ENCODE peak calls at places on chromosomes 13 and 19, in ten cellular contexts. H, I, O, L, T, B, Y, J, M and R are unnamed samples. For H3K27me3, the result is how much of the 10 kb centered on the place peaks cover.

GRCh38 chr19:9808855-9809646 is 9.8 kb downstream of the FBXL12 start:
- DNase-seq in H (no peak), I (no peak), O (no peak), L (no peak), T (no peak), B (no peak), Y (no peak), J (no peak), M (no peak), R (no peak)

GRCh38 chr19:31534786-31535185 is 185.6 kb upstream of the TSHZ3 start:
- DNase-seq in H (no peak), I (no peak), O (no peak), L (no peak), T (no peak), B (no peak), Y (no peak), J (peak), M (peak), R (peak)

GRCh38 chr19:17097593-17098126 is 22.1 kb downstream of the MYO9B start:
- DNase-seq in H (no peak), I (no peak), O (no peak), L (no peak), T (peak), B (no peak), Y (no peak), J (no peak), M (no peak), R (no peak)

GRCh38 chr13:43686557-43686956 is 100.2 kb downstream of the ENOX1 start:
- DNase-seq in H (no peak), I (peak), O (peak), L (no peak), T (no peak), B (no peak), Y (no peak), J (no peak), M (no peak), R (peak)

GRCh38 chr13:36526897-36527296 is 94.6 kb downstream of the CCNA1 start:
- DNase-seq in H (no peak), I (no peak), O (no peak), L (no peak), T (no peak), B (no peak), Y (no peak), J (peak), M (no peak), R (no peak)

GRCh38 chr13:62537593-62537992 is 1121.9 kb upstream of the PCDH20 start:
- DNase-seq in H (no peak), I (no peak), O (no peak), L (no peak), T (no peak), B (no peak), Y (no peak), J (no peak), M (no peak), R (no peak)

GRCh38 chr19:51637362-51637978 is 7.3 kb upstream of the SIGLEC5 start:
- DNase-seq in H (no peak), I (no peak), O (no peak), L (no peak), T (no peak), B (no peak), Y (no peak), J (no peak), M (no peak), R (no peak)

GRCh38 chr19:51002542-51003311 is 1.3 kb upstream of the KLK8 start:
- DNase-seq in H (peak), I (peak), O (no peak), L (peak), T (peak), B (peak), Y (no peak), J (no peak), M (peak), R (no peak)

GRCh38 chr13:109211616-109212015 is 574.8 kb downstream of the IRS2 start:
- DNase-seq in H (no peak), I (no peak), O (no peak), L (no peak), T (no peak), B (peak), Y (no peak), J (no peak), M (no peak), R (no peak)

GRCh38 chr13:79988573-79988972 is 352.4 kb downstream of the SPRY2 start:
- DNase-seq in H (no peak), I (no peak), O (no peak), L (no peak), T (no peak), B (no peak), Y (peak), J (no peak), M (no peak), R (no peak)

GRCh38 chr13:112573710-112574109 is 14.2 kb downstream of the TUBGCP3 start:
- DNase-seq in H (no peak), I (no peak), O (no peak), L (no peak), T (no peak), B (no peak), Y (no peak), J (peak), M (no peak), R (no peak)

GRCh38 chr13:93226623-93227279 is at the start of gene GPC6:
- DNase-seq in H (peak), I (peak), O (no peak), L (peak), T (peak), B (no peak), Y (no peak), J (no peak), M (peak), R (no peak)

GRCh38 chr19:29680447-29680846 is 15.2 kb downstream of the PLEKHF1 start:
- DNase-seq in H (no peak), I (no peak), O (no peak), L (no peak), T (no peak), B (no peak), Y (peak), J (no peak), M (peak), R (peak)

GRCh38 chr13:47611664-47612288 is 389.3 kb downstream of the SUCLA2 start:
- DNase-seq in H (no peak), I (no peak), O (no peak), L (no peak), T (no peak), B (no peak), Y (no peak), J (no peak), M (no peak), R (no peak)
- TF ChIP-seq CTCF in H (no peak), I (no peak), O (no peak), L (no peak), T (no peak), B (no peak), Y (no peak), J (no peak), M (no peak), R (no peak)

DNA sequence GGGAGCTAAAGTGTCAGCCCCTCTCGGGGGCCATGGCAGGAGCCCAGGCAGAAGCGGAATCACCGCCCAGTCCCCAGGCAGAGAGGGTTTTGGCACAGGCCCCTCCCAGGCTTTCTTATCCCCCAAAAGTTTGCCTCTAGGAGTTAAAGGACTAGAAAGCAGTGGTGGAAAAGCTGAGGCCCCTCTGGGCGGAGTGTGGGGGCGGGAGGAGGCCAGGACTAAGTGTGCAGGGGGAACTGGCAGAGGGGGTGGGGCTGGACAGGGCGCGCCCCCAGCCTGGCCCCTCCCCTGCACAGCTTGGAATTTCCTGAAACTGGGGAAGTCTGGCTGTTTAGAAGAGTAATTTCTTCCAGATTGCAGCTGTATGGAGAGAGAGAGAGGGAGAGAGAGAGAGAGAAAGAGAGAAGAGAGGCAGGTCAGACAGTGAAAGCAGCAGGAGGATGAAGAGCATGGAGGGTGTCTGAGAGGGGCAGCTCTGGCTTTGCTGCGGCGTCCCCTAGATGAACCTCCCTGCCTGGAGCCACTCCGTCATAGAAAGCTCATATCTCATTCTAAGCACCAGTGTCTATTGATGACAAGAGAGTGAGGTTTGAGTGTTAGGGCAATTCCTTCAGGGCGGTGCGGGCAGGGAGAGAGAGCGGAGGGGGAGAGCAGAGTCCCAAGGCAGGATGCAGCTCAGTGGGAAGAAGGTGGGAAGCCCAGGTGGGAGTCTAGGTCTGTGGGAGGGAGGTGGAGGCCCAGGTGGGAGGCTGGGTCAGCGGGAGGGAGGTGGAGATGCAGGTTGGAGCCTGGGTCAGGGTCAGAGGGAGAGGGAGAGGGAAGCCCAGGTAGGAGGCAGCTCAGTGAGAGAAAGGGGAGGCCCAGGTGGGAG is at the start of gene CDC42EP5:
- DNase-seq in H (peak), I (peak), O (peak), L (peak), T (peak), B (no peak), Y (peak), J (peak), M (peak), R (peak)
- TF ChIP-seq POLR2A in H (peak), I (peak), O (peak), L (peak), T (no peak), B (no peak), Y (no peak), J (no peak), M (peak), R (no peak)

DNA sequence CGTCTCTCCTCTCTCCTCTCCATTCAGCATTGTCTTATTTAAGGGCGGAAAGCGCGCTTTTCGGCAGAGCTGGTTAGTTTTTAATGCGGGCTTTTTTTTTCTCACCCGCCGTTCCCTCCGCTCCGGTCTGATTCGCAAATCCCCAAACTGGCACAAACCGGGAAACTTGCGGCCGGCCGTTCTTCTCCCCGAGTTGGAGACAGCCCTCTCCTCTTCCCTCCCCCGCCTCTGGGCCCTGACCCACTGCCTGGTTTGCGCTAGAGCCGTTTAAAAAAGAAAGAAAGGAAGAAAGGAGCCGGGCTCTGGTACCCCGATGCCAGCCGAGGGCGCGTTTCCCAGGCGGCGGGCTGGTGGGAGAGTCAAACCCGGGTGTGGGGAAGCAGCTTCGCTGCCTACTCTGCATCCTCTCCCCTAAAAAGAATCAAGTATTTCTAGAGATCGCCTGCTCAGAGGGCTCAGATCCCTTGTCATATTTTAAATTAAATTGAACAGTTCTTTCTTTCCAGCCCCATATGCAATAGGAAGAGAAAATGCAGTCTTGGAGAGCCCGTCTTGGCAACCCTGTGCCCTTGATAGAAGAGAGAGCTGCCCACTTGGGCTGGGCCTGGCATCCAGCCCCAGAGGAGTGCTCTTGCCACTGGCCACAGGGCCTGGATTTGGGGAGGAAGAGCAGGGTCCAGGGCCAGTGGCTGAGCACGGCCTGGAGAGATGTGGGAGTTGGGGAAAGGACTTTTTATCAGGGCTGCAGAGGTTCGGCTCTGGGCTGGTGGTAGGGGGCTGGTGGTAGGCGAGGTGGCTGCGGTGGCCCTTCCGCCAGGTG is 19.0 kb downstream of the NFIX start:
- DNase-seq in H (peak), I (no peak), O (peak), L (no peak), T (no peak), B (no peak), Y (no peak), J (no peak), M (peak), R (no peak)
- H3K27me3 ChIP-seq in H (under half), I (under half), O (under half), L (under half), T (under half), B (under half), Y (under half), J (under half), M (under half), R (under half)

DNA sequence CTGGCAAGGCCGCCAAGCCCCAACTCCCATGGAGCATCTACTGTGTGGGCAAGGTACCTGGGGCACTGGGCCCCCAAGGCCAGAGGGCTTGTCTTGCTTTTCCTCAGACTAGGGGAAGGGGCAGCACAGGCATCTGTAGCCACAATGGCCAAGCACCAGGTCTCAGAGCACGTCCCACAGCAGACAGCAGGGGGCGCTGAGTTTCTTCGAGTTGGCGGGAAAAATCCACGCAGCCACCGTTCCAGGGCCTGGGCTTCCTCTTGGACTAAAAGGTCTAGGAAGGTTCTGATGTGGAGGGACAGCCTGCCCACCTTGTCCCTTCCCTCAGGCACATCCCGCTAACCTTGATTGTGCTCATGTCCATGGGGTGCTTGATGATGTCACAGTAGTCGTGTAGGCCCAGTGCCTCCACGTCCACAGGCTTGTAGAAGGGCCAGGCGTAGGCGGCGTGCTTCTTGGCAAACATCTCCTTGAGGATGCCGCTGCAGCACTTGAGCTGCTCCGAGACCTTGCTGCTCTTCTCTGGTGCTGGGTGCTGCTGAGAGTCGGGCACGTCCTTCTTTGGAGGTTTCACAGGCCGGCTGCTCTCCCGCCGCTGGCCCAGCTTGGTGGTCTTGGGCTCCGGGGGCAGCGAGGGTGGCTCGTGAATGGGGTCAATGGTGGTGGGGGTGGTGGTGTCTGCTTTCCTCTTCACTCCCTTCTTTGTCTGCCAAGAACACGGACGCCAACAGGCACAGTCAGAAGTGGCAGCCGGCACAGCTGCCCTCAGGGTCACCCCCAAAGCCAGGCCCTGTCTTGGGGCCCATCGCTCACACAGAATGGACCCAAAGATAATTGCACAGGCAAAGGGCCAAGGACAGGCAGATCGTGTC is 32.0 kb upstream of the EPHX3 start:
- DNase-seq in H (peak), I (peak), O (peak), L (peak), T (peak), B (peak), Y (peak), J (no peak), M (no peak), R (peak)
- TF ChIP-seq CTCF in H (peak), I (peak), O (peak), L (peak), T (peak), B (peak), Y (peak), J (peak), M (peak), R (peak)

GRCh38 chr19:47510516-47511127 is 4.2 kb downstream of the NAPA start:
- DNase-seq in H (no peak), I (no peak), O (peak), L (no peak), T (no peak), B (no peak), Y (no peak), J (no peak), M (no peak), R (no peak)

GRCh38 chr19:47508721-47509120 is 6.1 kb downstream of the NAPA start:
- DNase-seq in H (no peak), I (no peak), O (no peak), L (no peak), T (no peak), B (no peak), Y (no peak), J (no peak), M (no peak), R (no peak)

GRCh38 chr19:47511128-47511517 is 3.7 kb downstream of the NAPA start:
- DNase-seq in H (peak), I (no peak), O (peak), L (peak), T (peak), B (no peak), Y (peak), J (no peak), M (no peak), R (peak)

GRCh38 chr19:47509170-47509847 is 5.6 kb downstream of the NAPA start:
- DNase-seq in H (no peak), I (no peak), O (no peak), L (no peak), T (no peak), B (no peak), Y (no peak), J (no peak), M (no peak), R (peak)

DNA sequence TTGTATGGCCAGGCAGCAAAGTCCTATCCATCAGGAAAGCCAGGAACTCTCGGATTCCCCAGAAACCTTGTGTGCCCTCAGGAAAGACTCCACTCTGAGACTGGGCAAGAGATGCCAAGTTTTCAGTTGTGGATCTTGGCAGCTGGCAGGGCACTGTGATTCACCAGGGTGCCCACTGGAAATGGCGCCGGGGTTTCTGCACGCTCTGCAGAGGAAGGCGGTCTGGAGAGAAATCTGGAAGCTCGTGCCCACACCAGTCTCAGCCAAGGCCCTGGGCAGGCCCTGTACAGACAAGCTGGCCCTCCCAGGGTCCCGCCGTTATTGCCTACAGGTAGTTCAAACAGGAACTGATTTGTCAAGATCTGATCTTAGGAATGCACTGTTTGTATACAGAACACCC is 4.9 kb downstream of the NAPA start:
- DNase-seq in H (no peak), I (peak), O (no peak), L (no peak), T (no peak), B (no peak), Y (peak), J (no peak), M (no peak), R (peak)
- TF ChIP-seq POLR2A in H (no peak), I (no peak), O (no peak), L (no peak), T (no peak), B (no peak), Y (no peak), J (no peak), M (no peak), R (no peak)